ENCODE peak calls at places on chromosomes 5 and 9, in seven cellular contexts. D, F, X, K, P, W and S are unnamed samples.

GRCh38 chr9:94900222-94901018 is 173.9 kb downstream of the AOPEP start:
- DNase-seq in D (no peak), F (peak), X (peak), K (peak), P (peak), W (no peak), S (peak)

GRCh38 chr9:26723486-26723885 is 169.1 kb downstream of the CAAP1 start:
- DNase-seq in D (peak), F (no peak), X (no peak), K (peak), P (peak), W (peak), S (peak)

GRCh38 chr9:130128251-130128650 is 44.0 kb upstream of the NCS1 start:
- DNase-seq in D (no peak), F (no peak), X (no peak), K (no peak), P (no peak), W (no peak), S (no peak)

GRCh38 chr5:40333459-40334241 is 346.1 kb upstream of the PTGER4 start:
- DNase-seq in D (no peak), F (peak), X (no peak), K (peak), P (no peak), W (no peak), S (peak)

GRCh38 chr9:109179801-109180523 is 12.9 kb upstream of the FRRS1L start:
- DNase-seq in D (no peak), F (no peak), X (no peak), K (no peak), P (no peak), W (no peak), S (no peak)

GRCh38 chr9:2126331-2126789 is 111.2 kb downstream of the SMARCA2 start:
- DNase-seq in D (no peak), F (peak), X (no peak), K (peak), P (no peak), W (no peak), S (no peak)

GRCh38 chr5:154756871-154757646 is 1.9 kb downstream of the LARP1 start:
- DNase-seq in D (peak), F (peak), X (no peak), K (peak), P (no peak), W (peak), S (no peak)

GRCh38 chr9:214488-215448 is at the start of gene DOCK8:
- DNase-seq in D (peak), F (no peak), X (no peak), K (no peak), P (peak), W (no peak), S (no peak)

GRCh38 chr5:140286424-140286823 is 16.5 kb downstream of the PFDN1 start:
- DNase-seq in D (no peak), F (no peak), X (no peak), K (no peak), P (no peak), W (no peak), S (no peak)

GRCh38 chr5:67215592-67216471 is 19.2 kb upstream of the CD180 start:
- DNase-seq in D (no peak), F (no peak), X (no peak), K (peak), P (no peak), W (peak), S (peak)

GRCh38 chr9:94135222-94135621 is 51.0 kb downstream of the PTPDC1 start:
- DNase-seq in D (no peak), F (peak), X (peak), K (peak), P (no peak), W (no peak), S (peak)

GRCh38 chr5:171369056-171369455 is 18.6 kb upstream of the NPM1 start:
- DNase-seq in D (no peak), F (no peak), X (no peak), K (no peak), P (no peak), W (no peak), S (no peak)

GRCh38 chr5:82399111-82399510 is 121.0 kb upstream of the RPS23 start:
- DNase-seq in D (no peak), F (no peak), X (no peak), K (no peak), P (no peak), W (no peak), S (no peak)

GRCh38 chr5:134543820-134544692 is 18.6 kb downstream of the JADE2 start:
- DNase-seq in D (no peak), F (no peak), X (no peak), K (no peak), P (no peak), W (peak), S (no peak)

GRCh38 chr5:178462846-178463245 is 127.3 kb downstream of the COL23A1 start:
- DNase-seq in D (no peak), F (no peak), X (no peak), K (no peak), P (no peak), W (no peak), S (no peak)

GRCh38 chr9:134827559-134827958 is 53.1 kb upstream of the FCN2 start:
- DNase-seq in D (no peak), F (no peak), X (no peak), K (no peak), P (no peak), W (no peak), S (no peak)

GRCh38 chr9:71637433-71637832 is 130.9 kb downstream of the CEMIP2 start:
- DNase-seq in D (no peak), F (no peak), X (no peak), K (no peak), P (no peak), W (no peak), S (no peak)

GRCh38 chr9:38744484-38744883 is 24.6 kb upstream of the FAM240B start:
- DNase-seq in D (no peak), F (no peak), X (no peak), K (no peak), P (no peak), W (no peak), S (no peak)

GRCh38 chr9:16255217-16255616 is 615.3 kb downstream of the BNC2 start:
- DNase-seq in D (peak), F (no peak), X (no peak), K (no peak), P (no peak), W (no peak), S (no peak)

GRCh38 chr9:127124091-127124490 is 1.7 kb upstream of the ANGPTL2 start:
- DNase-seq in D (no peak), F (no peak), X (no peak), K (no peak), P (no peak), W (no peak), S (no peak)

GRCh38 chr9:127119319-127119709 is 3.1 kb downstream of the ANGPTL2 start:
- DNase-seq in D (no peak), F (no peak), X (no peak), K (no peak), P (no peak), W (no peak), S (no peak)

GRCh38 chr9:127123239-127123935 is 952 bp upstream of the ANGPTL2 start:
- DNase-seq in D (peak), F (no peak), X (no peak), K (peak), P (no peak), W (no peak), S (no peak)

GRCh38 chr9:127122176-127123151 is at the start of gene ANGPTL2:
- DNase-seq in D (peak), F (peak), X (peak), K (peak), P (peak), W (peak), S (peak)

DNA sequence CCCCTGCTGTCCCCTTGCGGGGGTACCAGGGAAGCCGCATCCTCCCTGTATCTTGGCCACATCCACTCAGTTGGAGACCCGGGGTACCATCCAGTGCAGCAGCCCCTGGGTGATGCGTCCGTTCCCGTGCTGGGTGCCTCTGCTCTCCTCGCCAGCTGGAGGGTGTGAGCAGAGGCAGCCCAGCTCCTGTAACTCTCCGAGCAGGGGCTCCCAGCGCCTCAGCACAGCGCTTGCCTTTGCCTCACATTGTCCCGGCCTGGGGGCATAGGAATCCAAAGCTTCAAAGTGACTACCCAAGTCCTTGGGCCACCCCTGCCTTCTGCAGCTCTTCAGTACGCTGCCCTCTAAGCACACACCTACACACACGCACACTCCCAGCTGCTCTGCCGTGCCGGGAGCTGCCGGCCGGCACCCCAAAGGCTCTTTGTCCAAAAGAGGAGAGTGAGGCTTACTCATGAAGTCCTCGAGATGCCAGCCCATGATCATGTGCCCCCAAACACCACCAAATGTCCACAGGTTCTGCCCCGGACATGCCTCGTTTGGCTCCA is 733 bp downstream of the ANGPTL2 start:
- DNase-seq in D (peak), F (peak), X (no peak), K (peak), P (peak), W (peak), S (peak)
- TF ChIP-seq CTCF in D (no peak), F (no peak), X (no peak), K (no peak), P (no peak), W (no peak), S (no peak)

DNA sequence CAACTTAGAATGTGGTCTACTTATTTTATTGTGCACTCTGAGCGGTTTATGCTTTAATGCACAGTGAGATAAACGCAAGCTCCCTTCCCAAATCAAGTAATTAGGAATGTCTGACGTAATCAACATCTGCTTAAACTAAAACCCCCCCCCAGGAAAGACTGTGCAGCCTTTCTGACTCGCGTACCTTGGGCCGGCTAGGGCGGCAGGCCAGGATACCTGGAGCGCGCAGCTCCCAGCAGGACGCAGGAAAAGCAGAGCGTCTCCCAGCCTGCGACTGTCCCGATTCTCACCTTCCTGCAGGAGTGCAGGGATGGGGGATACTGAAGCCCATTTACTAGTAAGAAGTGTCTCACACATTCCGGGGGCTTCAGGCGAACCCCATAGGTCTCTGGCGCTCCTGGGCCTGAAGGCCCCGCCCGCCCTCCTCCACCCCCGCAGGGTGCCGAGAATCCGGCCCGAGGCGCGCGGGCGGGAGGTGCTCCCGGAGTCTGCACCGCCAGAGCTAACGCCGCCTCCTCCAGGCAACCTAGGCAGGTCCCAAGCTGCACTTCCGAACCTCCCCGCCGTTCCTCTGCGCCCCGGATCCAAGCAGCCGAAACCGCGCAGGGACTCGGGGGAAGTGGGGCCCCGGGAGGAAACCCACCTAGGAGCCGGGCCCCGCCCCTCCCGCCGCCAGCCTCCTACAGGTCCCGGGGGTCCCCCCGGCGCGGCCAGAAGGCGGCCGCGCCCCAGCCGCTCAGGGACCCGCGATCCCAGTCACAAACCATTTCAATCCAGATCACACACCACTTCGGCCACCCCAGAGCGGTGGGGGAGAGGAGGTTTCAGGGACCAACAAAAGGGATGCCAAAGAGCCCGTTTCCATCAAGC is 1.4 kb downstream of the ROR2 start:
- DNase-seq in D (peak), F (no peak), X (no peak), K (peak), P (peak), W (peak), S (peak)
- TF ChIP-seq CTCF in D (peak), F (no peak), X (peak), K (peak), P (peak), W (no peak), S (peak)

DNA sequence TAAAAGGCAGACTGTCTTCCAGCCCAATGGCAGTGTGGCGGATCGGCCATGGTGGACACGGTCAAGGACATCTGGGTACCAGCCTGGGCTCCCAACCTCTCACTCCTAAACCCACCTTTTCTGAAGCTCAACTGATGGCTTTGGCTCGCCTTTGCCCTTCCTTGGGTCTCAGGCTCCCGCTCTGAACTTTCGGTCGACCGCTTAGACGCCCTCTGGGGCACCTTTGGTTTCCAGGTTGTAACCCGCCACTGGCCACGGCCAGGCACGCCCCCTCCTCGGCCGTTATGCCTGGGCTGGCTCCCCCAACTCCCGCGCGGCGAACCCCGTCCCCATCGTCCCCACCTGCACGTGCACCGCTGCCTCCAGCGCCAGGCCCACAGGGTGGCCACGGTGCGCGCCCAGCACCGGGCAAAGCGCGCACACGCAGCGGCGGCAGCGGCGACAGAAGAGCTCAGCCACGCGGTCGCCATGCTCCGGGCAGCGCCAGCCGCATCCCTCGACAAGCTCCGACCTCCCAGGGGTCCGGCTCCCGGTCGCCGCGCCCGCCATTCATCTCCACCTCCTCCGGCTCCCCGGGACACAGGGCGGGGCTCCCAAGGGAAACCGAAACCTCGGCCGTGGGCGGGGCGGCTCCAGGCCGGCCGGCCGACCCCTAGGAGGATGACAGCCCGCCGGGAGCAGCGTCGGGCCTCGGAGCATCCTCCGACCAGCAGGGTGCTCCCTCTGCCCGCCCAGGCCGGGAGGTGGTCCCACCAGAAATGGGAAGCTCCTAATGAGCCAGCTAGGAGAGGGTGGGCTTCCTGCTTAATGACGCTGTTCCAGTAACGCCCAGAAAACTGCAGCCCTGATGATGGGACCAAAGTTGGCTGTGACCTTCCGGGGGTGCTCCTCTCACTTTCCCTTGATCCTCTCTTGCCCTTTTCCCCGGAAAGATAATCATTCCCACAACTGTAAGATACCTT is at the start of gene TRIM14:
- DNase-seq in D (peak), F (peak), X (peak), K (peak), P (peak), W (peak), S (peak)
- TF ChIP-seq CTCF in D (no peak), F (peak), X (peak), K (no peak), P (no peak), W (peak), S (peak)

GRCh38 chr5:96901384-96901783 is 25.1 kb downstream of the ERAP2 start:
- DNase-seq in D (peak), F (no peak), X (no peak), K (no peak), P (no peak), W (no peak), S (no peak)
- TF ChIP-seq CTCF in D (peak), F (no peak), X (no peak), K (no peak), P (peak), W (peak), S (peak)

DNA sequence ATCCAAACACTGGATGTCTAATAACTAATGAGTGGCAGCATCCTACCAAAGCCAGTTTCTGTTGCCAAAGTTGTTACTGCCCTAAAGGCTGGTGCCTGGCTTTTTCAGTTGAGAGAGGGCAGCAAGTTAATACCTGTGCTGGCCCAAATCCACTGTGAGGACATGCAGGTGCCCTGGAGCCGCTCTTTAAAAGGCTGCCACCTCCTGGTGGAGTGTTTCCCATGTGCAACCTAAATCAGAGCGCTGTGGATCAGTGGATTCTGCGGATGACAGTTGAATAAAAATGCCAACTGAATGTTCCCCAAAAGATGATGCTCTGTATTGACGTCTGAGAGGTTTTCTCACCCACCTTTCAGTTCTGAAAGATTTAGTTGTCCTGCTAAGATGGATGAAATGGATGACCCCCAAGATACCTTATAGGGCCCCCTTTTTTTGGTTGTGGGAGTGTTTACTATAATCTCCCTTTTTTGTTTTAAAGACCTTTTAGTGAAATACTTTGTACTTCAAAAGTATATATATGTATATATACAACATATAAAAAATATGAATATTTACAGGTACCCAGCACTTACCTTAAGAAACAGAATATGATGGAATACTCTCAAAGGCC is 146.4 kb downstream of the EGFLAM start:
- DNase-seq in D (peak), F (no peak), X (no peak), K (no peak), P (peak), W (no peak), S (no peak)
- TF ChIP-seq CTCF in D (peak), F (no peak), X (peak), K (peak), P (peak), W (peak), S (peak)

GRCh38 chr9:83330207-83331196 is 207.7 kb downstream of the FRMD3 start:
- DNase-seq in D (peak), F (no peak), X (no peak), K (no peak), P (no peak), W (no peak), S (no peak)

GRCh38 chr9:83323148-83323547 is 215.1 kb downstream of the FRMD3 start:
- DNase-seq in D (no peak), F (no peak), X (no peak), K (no peak), P (no peak), W (no peak), S (no peak)

GRCh38 chr9:83327750-83328622 is 210.2 kb downstream of the FRMD3 start:
- DNase-seq in D (no peak), F (no peak), X (no peak), K (no peak), P (no peak), W (peak), S (no peak)

GRCh38 chr9:83322438-83322837 is 215.8 kb downstream of the FRMD3 start:
- DNase-seq in D (no peak), F (no peak), X (no peak), K (no peak), P (no peak), W (no peak), S (peak)

GRCh38 chr9:83327323-83327722 is 210.9 kb downstream of the FRMD3 start:
- DNase-seq in D (peak), F (no peak), X (no peak), K (no peak), P (no peak), W (peak), S (peak)
- TF ChIP-seq CTCF in D (no peak), F (no peak), X (no peak), K (no peak), P (no peak), W (peak), S (no peak)

GRCh38 chr5:77518304-77518703 is 26.2 kb upstream of the WDR41 start:
- DNase-seq in D (peak), F (no peak), X (no peak), K (peak), P (no peak), W (no peak), S (no peak)
- TF ChIP-seq CTCF in D (peak), F (no peak), X (peak), K (peak), P (peak), W (peak), S (peak)

DNA sequence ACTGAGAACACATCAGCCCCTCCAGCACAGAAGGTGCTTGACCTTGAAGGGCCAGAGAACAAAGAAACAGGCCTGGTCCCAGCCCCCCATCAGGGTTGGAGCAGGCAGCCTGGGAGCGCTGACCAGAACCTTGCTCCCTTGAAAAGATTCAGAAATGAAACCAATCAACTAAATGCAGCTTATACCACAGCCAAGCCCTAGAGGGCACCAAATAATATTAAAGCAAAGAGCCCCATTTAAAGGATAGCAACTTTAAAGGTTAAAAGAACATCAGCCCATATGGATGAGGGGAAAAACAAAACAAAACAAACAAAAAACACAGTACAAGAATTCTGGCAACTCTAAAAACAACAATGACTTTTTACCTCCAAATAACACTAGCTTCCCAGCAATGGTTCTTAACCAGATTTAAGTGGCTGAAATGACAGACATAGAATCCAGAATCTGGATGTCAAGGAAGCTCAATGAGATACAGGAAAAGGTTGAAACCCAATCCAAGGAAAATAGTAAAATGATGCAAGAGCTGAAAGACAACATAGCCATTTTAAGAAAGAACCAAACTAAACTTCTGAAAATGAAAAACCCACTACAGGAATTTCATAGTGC is 471.9 kb downstream of the MTRR start:
- DNase-seq in D (peak), F (peak), X (no peak), K (peak), P (peak), W (no peak), S (peak)
- TF ChIP-seq CTCF in D (peak), F (peak), X (peak), K (peak), P (peak), W (peak), S (peak)